ENCODE peak calls at places on chromosomes 1 and 21, in seven cellular contexts. P, L, C, X, R, S and F are unnamed samples. For H3K9me3, the result is how much of the 10 kb centered on the place peaks cover.

GRCh38 chr1:24526940-24527542 is 24.4 kb downstream of the RCAN3 start:
- DNase-seq in P (no peak), L (no peak), C (no peak), X (peak), R (peak), S (peak), F (peak)

GRCh38 chr1:27153927-27154358 is 982 bp downstream of the SLC9A1 start:
- DNase-seq in P (no peak), L (no peak), C (no peak), X (no peak), R (no peak), S (no peak), F (no peak)

GRCh38 chr1:156727914-156728598 is at the start of gene METTL25B:
- DNase-seq in P (peak), L (peak), C (peak), X (no peak), R (peak), S (peak), F (no peak)

GRCh38 chr1:7262611-7263010 is 477.4 kb downstream of the CAMTA1 start:
- DNase-seq in P (no peak), L (no peak), C (no peak), X (no peak), R (no peak), S (no peak), F (no peak)

GRCh38 chr21:15060776-15061175 is 4.0 kb downstream of the NRIP1 start:
- DNase-seq in P (no peak), L (no peak), C (no peak), X (no peak), R (no peak), S (peak), F (no peak)

GRCh38 chr21:24514081-24514733 is 1093.1 kb downstream of the MRPL39 start:
- DNase-seq in P (no peak), L (no peak), C (no peak), X (peak), R (no peak), S (no peak), F (no peak)

GRCh38 chr1:219347843-219348475 is 174.3 kb downstream of the LYPLAL1 start:
- DNase-seq in P (no peak), L (no peak), C (peak), X (no peak), R (no peak), S (no peak), F (no peak)

GRCh38 chr1:86487131-86487804 is 18.5 kb downstream of the CLCA1 start:
- DNase-seq in P (no peak), L (no peak), C (peak), X (no peak), R (no peak), S (no peak), F (no peak)

GRCh38 chr1:109620396-109620817 is 770 bp downstream of the AMPD2 start:
- DNase-seq in P (no peak), L (no peak), C (peak), X (no peak), R (no peak), S (peak), F (peak)

GRCh38 chr21:23858878-23859277 is 1748.4 kb downstream of the MRPL39 start:
- DNase-seq in P (no peak), L (no peak), C (no peak), X (no peak), R (no peak), S (peak), F (no peak)

GRCh38 chr21:29155118-29155932 is 24.9 kb downstream of the MAP3K7CL start:
- DNase-seq in P (peak), L (no peak), C (peak), X (no peak), R (no peak), S (no peak), F (no peak)

GRCh38 chr1:168331569-168331968 is 50.9 kb downstream of the TBX19 start:
- DNase-seq in P (no peak), L (no peak), C (no peak), X (no peak), R (no peak), S (no peak), F (no peak)

GRCh38 chr1:9615316-9616063 is 26.8 kb downstream of the TMEM201 start:
- DNase-seq in P (no peak), L (no peak), C (no peak), X (peak), R (peak), S (peak), F (no peak)

GRCh38 chr1:94544706-94545490 is 3.3 kb upstream of the F3 start:
- DNase-seq in P (no peak), L (no peak), C (no peak), X (no peak), R (no peak), S (peak), F (no peak)

GRCh38 chr21:26391166-26391565 is 181.9 kb downstream of the CYYR1 start:
- DNase-seq in P (no peak), L (no peak), C (no peak), X (no peak), R (no peak), S (no peak), F (no peak)
- H3K9me3 ChIP-seq in P (under half), L (under half), C (under half), X (under half), R (under half), S (under half), F (under half)

GRCh38 chr21:43834146-43834905 is 30.7 kb upstream of the AGPAT3 start:
- DNase-seq in P (no peak), L (no peak), C (no peak), X (no peak), R (no peak), S (no peak), F (no peak)
- H3K9me3 ChIP-seq in P (under half), L (under half), C (under half), X (under half), R (under half), S (under half), F (under half)

DNA sequence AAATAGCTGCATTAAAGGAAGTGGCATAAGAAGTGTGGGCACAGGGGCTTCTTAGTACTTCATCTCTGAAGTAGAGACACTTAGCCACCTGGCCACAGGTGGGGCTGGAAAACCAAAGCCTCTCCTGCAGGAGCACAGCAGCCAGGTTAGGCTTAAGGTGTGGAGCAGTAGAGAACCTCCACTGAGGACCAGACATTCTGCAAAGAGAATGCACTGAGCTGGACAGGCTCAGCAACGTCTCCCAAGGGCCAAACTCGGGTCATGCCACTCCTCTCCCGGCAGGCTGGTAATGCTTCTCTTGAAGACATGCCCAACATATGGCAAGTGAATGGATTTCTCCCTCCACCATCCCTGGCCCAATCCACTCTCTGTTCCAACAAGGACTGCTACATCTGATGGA is 33.0 kb upstream of the LRRC38 start:
- DNase-seq in P (no peak), L (no peak), C (peak), X (no peak), R (no peak), S (no peak), F (no peak)
- H3K9me3 ChIP-seq in P (under half), L (under half), C (under half), X (under half), R (under half), S (under half), F (under half)

DNA sequence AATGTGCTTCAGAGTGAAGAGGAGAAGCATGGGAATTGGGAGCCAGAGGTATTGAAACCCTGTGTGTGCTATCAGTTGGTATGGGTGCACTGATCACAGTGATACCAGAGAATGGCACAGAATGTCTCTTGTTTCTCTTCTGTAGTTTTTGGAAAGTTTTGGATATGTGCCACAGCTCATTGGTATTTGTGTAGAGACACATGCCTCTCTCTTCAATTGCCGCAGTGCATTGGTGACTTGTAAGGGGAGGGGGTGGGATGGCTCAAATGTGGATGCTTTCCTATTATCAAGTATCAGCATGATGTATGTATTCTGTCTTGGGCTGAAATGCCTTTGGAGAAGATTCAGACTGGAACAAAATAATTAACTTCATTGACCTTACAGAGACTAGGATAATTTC is 101.0 kb downstream of the HMCN1 start:
- DNase-seq in P (no peak), L (no peak), C (no peak), X (no peak), R (no peak), S (no peak), F (no peak)
- H3K9me3 ChIP-seq in P (under half), L (under half), C (under half), X (under half), R (under half), S (under half), F (under half)

GRCh38 chr1:49229555-49229954 is 452.9 kb upstream of the BEND5 start:
- DNase-seq in P (no peak), L (no peak), C (no peak), X (no peak), R (no peak), S (no peak), F (no peak)

GRCh38 chr1:49226758-49227157 is 450.1 kb upstream of the BEND5 start:
- DNase-seq in P (no peak), L (no peak), C (no peak), X (no peak), R (no peak), S (no peak), F (no peak)

DNA sequence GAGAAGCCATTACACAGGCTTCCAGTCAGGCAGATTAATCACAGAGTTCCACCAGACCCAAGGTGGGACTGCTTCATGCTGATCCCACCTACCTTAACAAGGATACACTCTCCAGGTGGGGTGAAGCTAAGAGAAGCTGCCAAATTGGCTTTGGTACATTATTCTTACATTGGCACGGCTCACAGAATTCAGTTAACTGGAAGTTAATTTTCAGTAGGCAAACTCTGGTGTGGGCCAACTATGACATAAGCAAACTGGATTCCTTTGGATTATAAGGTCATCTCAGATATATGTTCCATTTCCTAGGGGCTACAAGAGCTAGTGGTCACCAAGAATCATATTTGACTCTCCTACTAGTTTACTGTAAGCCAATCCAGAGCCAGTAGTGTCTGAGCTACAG is 448.8 kb upstream of the BEND5 start:
- DNase-seq in P (no peak), L (no peak), C (no peak), X (no peak), R (no peak), S (no peak), F (no peak)
- H3K9me3 ChIP-seq in P (under half), L (under half), C (under half), X (under half), R (under half), S (under half), F (under half)